ENCODE peak calls at places on chromosomes 3 and 15, in six cellular contexts. D is heart left ventricle; W is NB4; B is activated CD8-positive, alpha-beta T cell treated with anti-CD3 and anti-CD28 coated beads for 36 hours; C is choroid plexus epithelial cell; H is A549. V is an unnamed sample.
A peak's percentile ranks its signal among the peaks of the same experiment; 100 is the strongest.

GRCh38 chr3:29644261-29644660 is 363.4 kb downstream of the RBMS3 start:
- DNase-seq in D (no peak), H (no peak), B (no peak), C (no peak), W (no peak), V (no peak)

GRCh38 chr3:141078200-141078599 is 27.1 kb downstream of the SPSB4 start:
- DNase-seq in H (no peak), C (no peak), W (no peak), B (no peak), D (no peak), V (no peak)

GRCh38 chr15:45328663-45329062 is 49.7 kb downstream of the GATM start:
- DNase-seq in C (no peak), D (no peak), W (no peak), B (no peak), H (no peak), V (no peak)

GRCh38 chr15:48358229-48358641 is 27.0 kb downstream of the DUT start:
- DNase-seq in D (no peak), B (no peak), H (peak; percentile 24), W (peak; percentile 25), C (peak; percentile 75), V (no peak)

GRCh38 chr3:69051796-69052566 is at the start of gene TMF1:
- DNase-seq in H (peak; percentile 98), D (peak; percentile 97), C (peak; percentile 100), B (peak; percentile 99), W (peak; percentile 98), V (peak; percentile 98)

GRCh38 chr3:122942937-122943827 is 84.4 kb downstream of the SEMA5B start:
- DNase-seq in D (peak; percentile 78), W (peak; percentile 59), H (peak; percentile 64), C (peak; percentile 55), B (peak; percentile 50), V (no peak)

GRCh38 chr3:21672303-21672702 is 78.7 kb downstream of the ZNF385D start:
- DNase-seq in D (no peak), C (peak; percentile 60), W (no peak), B (no peak), H (no peak), V (no peak)

GRCh38 chr3:14577897-14578296 is 37.8 kb upstream of the GRIP2 start:
- DNase-seq in B (no peak), D (no peak), W (peak; percentile 21), H (no peak), C (no peak), V (no peak)

GRCh38 chr3:178244653-178245384 is 291.4 kb upstream of the KCNMB2 start:
- DNase-seq in H (no peak), D (no peak), C (no peak), B (no peak), W (no peak), V (no peak)

GRCh38 chr15:59367022-59367451 is 5.6 kb downstream of the MYO1E start:
- DNase-seq in W (no peak), H (no peak), B (no peak), C (peak; percentile 50), D (no peak), V (no peak)

GRCh38 chr3:193816656-193817311 is 223.8 kb downstream of the OPA1 start:
- DNase-seq in B (no peak), C (peak; percentile 55), W (no peak), H (peak; percentile 41), D (peak; percentile 89), V (no peak)

GRCh38 chr3:72079369-72079872 is 294.5 kb upstream of the PROK2 start:
- DNase-seq in D (no peak), W (no peak), H (no peak), B (no peak), C (no peak), V (no peak)

GRCh38 chr15:65289261-65289854 is 2.7 kb upstream of the PARP16 start:
- DNase-seq in H (no peak), W (no peak), C (no peak), D (no peak), B (no peak), V (no peak)

GRCh38 chr3:52144034-52144795 is 10.0 kb downstream of the POC1A start:
- DNase-seq in D (peak; percentile 87), H (peak; percentile 69), C (peak; percentile 91), W (peak; percentile 84), B (peak; percentile 93), V (peak; percentile 59)

GRCh38 chr3:107710851-107711250 is 188.1 kb downstream of the BBX start:
- DNase-seq in D (peak; percentile 31), H (peak; percentile 12), C (peak; percentile 52), W (peak; percentile 6), B (no peak), V (no peak)

GRCh38 chr3:52820741-52821140 is 9.7 kb downstream of the ITIH4 start:
- DNase-seq in C (peak; percentile 53), W (peak; percentile 46), H (peak; percentile 37), D (no peak), B (peak; percentile 39), V (no peak)

GRCh38 chr3:141257971-141258370 is 26.3 kb downstream of the PXYLP1 start:
- DNase-seq in H (no peak), B (peak; percentile 67), C (no peak), W (peak; percentile 62), D (no peak), V (no peak)

GRCh38 chr3:127005864-127006500 is 23.1 kb downstream of the PLXNA1 start:
- DNase-seq in B (no peak), W (no peak), H (no peak), C (peak; percentile 68), D (no peak), V (no peak)

GRCh38 chr15:85865070-85865684 is 70.5 kb upstream of the KLHL25 start:
- DNase-seq in C (peak; percentile 74), B (peak; percentile 14), W (peak; percentile 56), H (peak; percentile 67), D (no peak), V (no peak)

GRCh38 chr15:90037961-90038633 is 37.0 kb downstream of the ZNF710 start:
- DNase-seq in D (no peak), B (peak; percentile 85), H (no peak), W (peak; percentile 57), C (peak; percentile 64), V (peak; percentile 55)

GRCh38 chr15:33754242-33754641 is 214.1 kb upstream of the CHRM5 start:
- DNase-seq in H (no peak), C (no peak), W (no peak), B (no peak), D (no peak), V (no peak)

GRCh38 chr3:43004282-43004681 is 25.2 kb downstream of the GASK1A start:
- DNase-seq in W (no peak), B (no peak), D (no peak), H (no peak), C (peak; percentile 52), V (no peak)

GRCh38 chr15:45457641-45458539 is 64.7 kb downstream of the SLC30A4 start:
- DNase-seq in H (peak; percentile 71), D (peak; percentile 66), W (peak; percentile 82), C (peak; percentile 84), B (peak; percentile 88), V (no peak)

GRCh38 chr3:193620650-193621049 is 27.6 kb downstream of the OPA1 start:
- DNase-seq in D (no peak), B (no peak), C (peak; percentile 73), W (no peak), H (peak; percentile 1), V (no peak)

GRCh38 chr15:94470492-94470891 is 239.1 kb downstream of the MCTP2 start:
- DNase-seq in H (no peak), D (no peak), W (no peak), C (no peak), B (no peak), V (no peak)

GRCh38 chr3:157502916-157503620 is at the start of gene VEPH1:
- DNase-seq in W (no peak), C (peak; percentile 75), H (peak; percentile 9), B (no peak), D (no peak), V (no peak)

GRCh38 chr15:99741835-99742234 is 8.6 kb upstream of the LYSMD4 start:
- DNase-seq in D (no peak), B (no peak), H (no peak), W (no peak), C (no peak), V (no peak)

GRCh38 chr3:129829640-129830039 is 63.9 kb downstream of the TMCC1 start:
- DNase-seq in H (peak; percentile 87), C (peak; percentile 95), W (peak; percentile 72), D (peak; percentile 56), B (peak; percentile 32), V (no peak)
- TF ChIP-seq CTCF in H (peak; percentile 84), C (peak; percentile 81), W (peak; percentile 63), D (peak; percentile 82), B (peak; percentile 41), V (peak; percentile 94)

DNA sequence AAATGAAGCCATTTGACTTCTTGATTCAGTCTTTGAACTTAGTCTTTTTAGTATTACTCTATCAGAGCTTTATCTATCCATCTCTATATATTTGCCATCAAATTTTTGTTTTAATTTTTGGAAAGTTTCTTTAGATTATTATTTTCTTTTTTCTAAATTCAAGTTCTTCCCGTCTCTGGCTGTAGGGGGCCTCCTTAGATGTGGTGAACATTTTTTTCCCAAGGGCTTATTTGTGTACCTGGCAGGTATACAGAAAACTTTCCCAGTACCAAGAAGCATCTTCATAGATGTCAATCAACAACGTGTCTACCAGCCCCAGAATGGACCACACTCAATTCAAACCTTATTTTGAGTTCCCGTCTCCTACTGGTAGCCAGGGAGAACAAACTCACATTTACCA is 486.8 kb upstream of the CNTN4 start:
- DNase-seq in B (no peak), C (no peak), H (no peak), W (no peak), D (no peak), V (no peak)
- TF ChIP-seq CTCF in B (no peak), C (no peak), H (no peak), W (no peak), D (no peak), V (peak; percentile 42)

GRCh38 chr15:50685191-50685975 is 1.2 kb downstream of the TRPM7 start:
- DNase-seq in W (peak; percentile 21), B (no peak), H (no peak), D (no peak), C (peak; percentile 53), V (no peak)
- TF ChIP-seq CTCF in W (no peak), B (no peak), H (no peak), D (peak; percentile 19), C (peak; percentile 53), V (peak; percentile 67)

GRCh38 chr3:164302622-164303021 is 775.7 kb downstream of the SI start:
- DNase-seq in B (no peak), H (no peak), C (no peak), W (no peak), D (no peak), V (no peak)

GRCh38 chr3:164303894-164304293 is 774.4 kb downstream of the SI start:
- DNase-seq in H (no peak), W (no peak), C (no peak), D (no peak), B (no peak), V (no peak)

DNA sequence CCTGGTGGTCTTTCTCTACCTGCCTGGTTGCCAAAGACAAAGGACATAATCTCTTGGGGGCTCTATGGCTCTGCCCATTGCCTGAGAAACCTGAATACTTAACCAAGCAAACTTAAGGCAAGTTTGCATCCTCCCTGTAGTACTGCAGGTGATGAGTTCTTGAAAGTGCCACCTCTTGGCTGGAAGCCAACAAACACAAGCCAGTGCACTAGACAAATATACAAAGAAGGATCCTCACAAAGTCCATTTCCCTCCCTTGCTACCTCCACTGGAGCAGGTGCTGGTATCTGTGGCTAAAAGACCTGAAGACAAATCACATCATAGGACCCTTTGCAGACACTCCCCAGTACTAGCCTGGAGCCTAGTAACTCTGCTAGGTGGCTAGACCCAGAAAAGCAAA is 772.3 kb downstream of the SI start:
- DNase-seq in H (no peak), C (no peak), D (no peak), W (no peak), B (no peak), V (no peak)
- TF ChIP-seq CTCF in H (no peak), C (no peak), D (no peak), W (no peak), B (no peak), V (no peak)